ENCODE peak calls at places on chromosomes 13 and 19, in five cellular contexts. One of them, this sample, is unnamed.

GRCh38 chr13:93368705-93369104 is 142.1 kb downstream of the GPC6 start:
- DNase-seq in GM04503: no peak
- DNase-seq in HEK293T: no peak
- DNase-seq in mesenchymal stem cell: no peak
- DNase-seq in amniotic stem cell: no peak
- DNase-seq in this sample: no peak

GRCh38 chr19:2735374-2735773 is 4.4 kb downstream of the SLC39A3 start:
- DNase-seq in GM04503: no peak
- DNase-seq in HEK293T: no peak
- DNase-seq in mesenchymal stem cell: no peak
- DNase-seq in amniotic stem cell: no peak
- DNase-seq in this sample: no peak

GRCh38 chr19:43774103-43774939 is 6.5 kb downstream of the KCNN4 start:
- DNase-seq in GM04503: no peak
- DNase-seq in HEK293T: peak; percentile 79
- DNase-seq in mesenchymal stem cell: peak; percentile 69
- DNase-seq in amniotic stem cell: no peak
- DNase-seq in this sample: no peak

GRCh38 chr19:33376423-33376822 is 2.9 kb downstream of the CEBPG start:
- DNase-seq in GM04503: peak; percentile 53
- DNase-seq in HEK293T: no peak
- DNase-seq in mesenchymal stem cell: peak; percentile 79
- DNase-seq in amniotic stem cell: peak; percentile 16
- DNase-seq in this sample: peak; percentile 16

GRCh38 chr13:24664726-24665409 is 15.3 kb upstream of the ATP12A start:
- DNase-seq in GM04503: no peak
- DNase-seq in HEK293T: no peak
- DNase-seq in mesenchymal stem cell: no peak
- DNase-seq in amniotic stem cell: no peak
- DNase-seq in this sample: no peak

GRCh38 chr19:18520848-18521691 is 800 bp downstream of the ELL start:
- DNase-seq in GM04503: no peak
- DNase-seq in HEK293T: no peak
- DNase-seq in mesenchymal stem cell: peak; percentile 46
- DNase-seq in amniotic stem cell: no peak
- DNase-seq in this sample: no peak

GRCh38 chr13:44317752-44318550 is 55.7 kb upstream of the SERP2 start:
- DNase-seq in GM04503: no peak
- DNase-seq in HEK293T: no peak
- DNase-seq in mesenchymal stem cell: no peak
- DNase-seq in amniotic stem cell: no peak
- DNase-seq in this sample: no peak

GRCh38 chr19:51531349-51532315 is at the start of gene SIGLEC6:
- DNase-seq in GM04503: no peak
- DNase-seq in HEK293T: no peak
- DNase-seq in mesenchymal stem cell: no peak
- DNase-seq in amniotic stem cell: no peak
- DNase-seq in this sample: no peak

GRCh38 chr19:6476155-6476895 is 5.3 kb downstream of the DENND1C start:
- DNase-seq in GM04503: no peak
- DNase-seq in HEK293T: peak; percentile 98
- DNase-seq in mesenchymal stem cell: peak; percentile 53
- DNase-seq in amniotic stem cell: no peak
- DNase-seq in this sample: peak; percentile 25

GRCh38 chr19:42269518-42270345 is 680 bp downstream of the CIC start:
- DNase-seq in GM04503: no peak
- DNase-seq in HEK293T: no peak
- DNase-seq in mesenchymal stem cell: no peak
- DNase-seq in amniotic stem cell: no peak
- DNase-seq in this sample: no peak

GRCh38 chr13:41668130-41668757 is 210.9 kb downstream of the RGCC start:
- DNase-seq in GM04503: peak; percentile 64
- DNase-seq in HEK293T: peak; percentile 69
- DNase-seq in mesenchymal stem cell: peak; percentile 94
- DNase-seq in amniotic stem cell: peak; percentile 71
- DNase-seq in this sample: no peak

GRCh38 chr19:9075064-9075964 is 11.5 kb upstream of the OR1M1 start:
- DNase-seq in GM04503: peak; percentile 34
- DNase-seq in HEK293T: peak; percentile 42
- DNase-seq in mesenchymal stem cell: peak; percentile 72
- DNase-seq in amniotic stem cell: peak; percentile 45
- DNase-seq in this sample: peak; percentile 83

GRCh38 chr13:110640591-110641029 is 25.3 kb downstream of the NAXD start:
- DNase-seq in GM04503: no peak
- DNase-seq in HEK293T: no peak
- DNase-seq in mesenchymal stem cell: peak; percentile 34
- DNase-seq in amniotic stem cell: no peak
- DNase-seq in this sample: no peak

GRCh38 chr13:32228330-32229041 is 86.7 kb downstream of the ZAR1L start:
- DNase-seq in GM04503: no peak
- DNase-seq in HEK293T: no peak
- DNase-seq in mesenchymal stem cell: peak; percentile 49
- DNase-seq in amniotic stem cell: no peak
- DNase-seq in this sample: no peak

GRCh38 chr19:46670874-46671273 is 9.9 kb upstream of the DACT3 start:
- DNase-seq in GM04503: no peak
- DNase-seq in HEK293T: no peak
- DNase-seq in mesenchymal stem cell: peak; percentile 46
- DNase-seq in amniotic stem cell: peak; percentile 11
- DNase-seq in this sample: no peak

GRCh38 chr19:41939861-41940442 is 11.7 kb upstream of the ERFL start:
- DNase-seq in GM04503: no peak
- DNase-seq in HEK293T: no peak
- DNase-seq in mesenchymal stem cell: no peak
- DNase-seq in amniotic stem cell: no peak
- DNase-seq in this sample: no peak

GRCh38 chr13:32783067-32783466 is 196.8 kb downstream of the PDS5B start:
- DNase-seq in GM04503: peak; percentile 3
- DNase-seq in HEK293T: no peak
- DNase-seq in mesenchymal stem cell: peak; percentile 24
- DNase-seq in amniotic stem cell: no peak
- DNase-seq in this sample: no peak

GRCh38 chr13:51643114-51643881 is 59.0 kb downstream of the WDFY2 start:
- DNase-seq in GM04503: peak; percentile 94
- DNase-seq in HEK293T: no peak
- DNase-seq in mesenchymal stem cell: peak; percentile 95
- DNase-seq in amniotic stem cell: peak; percentile 42
- DNase-seq in this sample: peak; percentile 14

GRCh38 chr19:29835447-29835846 is 23.7 kb downstream of the CCNE1 start:
- DNase-seq in GM04503: no peak
- DNase-seq in HEK293T: no peak
- DNase-seq in mesenchymal stem cell: no peak
- DNase-seq in amniotic stem cell: no peak
- DNase-seq in this sample: no peak

GRCh38 chr13:44296856-44297255 is 76.8 kb upstream of the SERP2 start:
- DNase-seq in GM04503: no peak
- DNase-seq in HEK293T: no peak
- DNase-seq in mesenchymal stem cell: no peak
- DNase-seq in amniotic stem cell: no peak
- DNase-seq in this sample: no peak

GRCh38 chr13:113547248-113547971 is 37.1 kb upstream of the TFDP1 start:
- DNase-seq in GM04503: peak; percentile 15
- DNase-seq in HEK293T: no peak
- DNase-seq in mesenchymal stem cell: no peak
- DNase-seq in amniotic stem cell: no peak
- DNase-seq in this sample: no peak

GRCh38 chr13:110332750-110333149 is 25.7 kb downstream of the COL4A2 start:
- DNase-seq in GM04503: no peak
- DNase-seq in HEK293T: no peak
- DNase-seq in mesenchymal stem cell: peak; percentile 71
- DNase-seq in amniotic stem cell: no peak
- DNase-seq in this sample: no peak

GRCh38 chr13:74306496-74306895 is 172.3 kb upstream of the KLF12 start:
- DNase-seq in GM04503: no peak
- DNase-seq in HEK293T: peak; percentile 76
- DNase-seq in mesenchymal stem cell: peak; percentile 36
- DNase-seq in amniotic stem cell: no peak
- DNase-seq in this sample: no peak

GRCh38 chr13:98632971-98633370 is 56.1 kb upstream of the STK24 start:
- DNase-seq in GM04503: no peak
- DNase-seq in HEK293T: no peak
- DNase-seq in mesenchymal stem cell: no peak
- DNase-seq in amniotic stem cell: no peak
- DNase-seq in this sample: no peak

GRCh38 chr19:29662604-29663404 is 2.5 kb upstream of the PLEKHF1 start:
- DNase-seq in GM04503: peak; percentile 88
- DNase-seq in HEK293T: no peak
- DNase-seq in mesenchymal stem cell: peak; percentile 95
- DNase-seq in amniotic stem cell: peak; percentile 96
- DNase-seq in this sample: peak; percentile 61

This sample was measured in T1000.